ENCODE peak calls at places on chromosomes 13 and 19, in eight cellular contexts. T is lower leg skin, X is body of pancreas, H is adrenal gland, Y is epithelial cell of proximal tubule, U is fibroblast of lung, F is upper lobe of left lung, B is lung. G is an unnamed sample.

GRCh38 chr19:48551437-48552302 is at the start of gene SULT2B1:
- DNase-seq in T (no peak), X (peak; percentile 76), H (no peak), Y (no peak), U (no peak), F (peak; percentile 86), B (peak; percentile 54), G (no peak)

GRCh38 chr19:32924200-32924599 is 47.6 kb downstream of the CEP89 start:
- DNase-seq in T (no peak), X (peak; percentile 8), H (peak; percentile 70), Y (no peak), U (peak; percentile 14), F (no peak), B (no peak), G (no peak)

GRCh38 chr13:100300213-100300612 is 211.3 kb downstream of the PCCA start:
- DNase-seq in T (no peak), X (no peak), H (no peak), Y (no peak), U (no peak), F (no peak), B (no peak), G (no peak)

GRCh38 chr13:27135023-27135422 is 36.6 kb downstream of the USP12 start:
- DNase-seq in T (no peak), X (no peak), H (no peak), Y (no peak), U (no peak), F (no peak), B (no peak), G (no peak)

GRCh38 chr13:26660185-26660584 is 100.4 kb downstream of the GPR12 start:
- DNase-seq in T (no peak), X (no peak), H (no peak), Y (no peak), U (no peak), F (no peak), B (no peak), G (no peak)

GRCh38 chr13:46207828-46208227 is 3.9 kb upstream of the LRRC63 start:
- DNase-seq in T (no peak), X (no peak), H (no peak), Y (no peak), U (no peak), F (no peak), B (no peak), G (no peak)

GRCh38 chr13:47326061-47326460 is 429.2 kb upstream of the HTR2A start:
- DNase-seq in T (no peak), X (no peak), H (no peak), Y (no peak), U (peak; percentile 40), F (no peak), B (no peak), G (no peak)

GRCh38 chr13:101092985-101093384 is 323.3 kb downstream of the NALCN start:
- DNase-seq in T (no peak), X (no peak), H (no peak), Y (no peak), U (no peak), F (no peak), B (no peak), G (peak; percentile 39)

GRCh38 chr13:111117289-111117688 is 2.2 kb downstream of the ARHGEF7 start:
- DNase-seq in T (no peak), X (no peak), H (no peak), Y (no peak), U (no peak), F (no peak), B (no peak), G (no peak)

GRCh38 chr13:86095351-86095750 is 296.1 kb upstream of the SLITRK6 start:
- DNase-seq in T (no peak), X (no peak), H (no peak), Y (no peak), U (no peak), F (no peak), B (no peak), G (no peak)

GRCh38 chr13:43058318-43058674 is 34.9 kb downstream of the DNAJC15 start:
- DNase-seq in T (no peak), X (no peak), H (no peak), Y (no peak), U (peak; percentile 69), F (no peak), B (no peak), G (no peak)

GRCh38 chr19:35592226-35592625 is 6.3 kb downstream of the PMIS2 start:
- DNase-seq in T (no peak), X (peak; percentile 80), H (peak; percentile 33), Y (no peak), U (peak; percentile 16), F (no peak), B (no peak), G (peak; percentile 13)

GRCh38 chr13:42740753-42741152 is 40.6 kb upstream of the FAM216B start:
- DNase-seq in T (no peak), X (peak; percentile 66), H (peak; percentile 27), Y (no peak), U (no peak), F (no peak), B (peak; percentile 54), G (no peak)

GRCh38 chr19:8412783-8413592 is at the start of gene MARCHF2:
- DNase-seq in T (peak; percentile 99), X (peak; percentile 98), H (peak; percentile 97), Y (peak; percentile 35), U (peak; percentile 93), F (peak; percentile 99), B (peak; percentile 94), G (peak; percentile 83)

GRCh38 chr13:77519808-77520207 is 15.7 kb upstream of the SCEL start:
- DNase-seq in T (no peak), X (no peak), H (no peak), Y (no peak), U (peak; percentile 26), F (no peak), B (no peak), G (no peak)

GRCh38 chr19:5579286-5579685 is 11.5 kb upstream of the TINCR start:
- DNase-seq in T (no peak), X (no peak), H (no peak), Y (no peak), U (no peak), F (no peak), B (no peak), G (no peak)

GRCh38 chr19:5575553-5575952 is 7.8 kb upstream of the TINCR start:
- DNase-seq in T (no peak), X (no peak), H (no peak), Y (no peak), U (no peak), F (no peak), B (no peak), G (no peak)

GRCh38 chr19:5580116-5580515 is 12.4 kb upstream of the TINCR start:
- DNase-seq in T (no peak), X (no peak), H (no peak), Y (no peak), U (no peak), F (no peak), B (no peak), G (no peak)

GRCh38 chr19:5579697-5580096 is 11.9 kb upstream of the TINCR start:
- DNase-seq in T (no peak), X (no peak), H (no peak), Y (no peak), U (no peak), F (no peak), B (no peak), G (no peak)

DNA sequence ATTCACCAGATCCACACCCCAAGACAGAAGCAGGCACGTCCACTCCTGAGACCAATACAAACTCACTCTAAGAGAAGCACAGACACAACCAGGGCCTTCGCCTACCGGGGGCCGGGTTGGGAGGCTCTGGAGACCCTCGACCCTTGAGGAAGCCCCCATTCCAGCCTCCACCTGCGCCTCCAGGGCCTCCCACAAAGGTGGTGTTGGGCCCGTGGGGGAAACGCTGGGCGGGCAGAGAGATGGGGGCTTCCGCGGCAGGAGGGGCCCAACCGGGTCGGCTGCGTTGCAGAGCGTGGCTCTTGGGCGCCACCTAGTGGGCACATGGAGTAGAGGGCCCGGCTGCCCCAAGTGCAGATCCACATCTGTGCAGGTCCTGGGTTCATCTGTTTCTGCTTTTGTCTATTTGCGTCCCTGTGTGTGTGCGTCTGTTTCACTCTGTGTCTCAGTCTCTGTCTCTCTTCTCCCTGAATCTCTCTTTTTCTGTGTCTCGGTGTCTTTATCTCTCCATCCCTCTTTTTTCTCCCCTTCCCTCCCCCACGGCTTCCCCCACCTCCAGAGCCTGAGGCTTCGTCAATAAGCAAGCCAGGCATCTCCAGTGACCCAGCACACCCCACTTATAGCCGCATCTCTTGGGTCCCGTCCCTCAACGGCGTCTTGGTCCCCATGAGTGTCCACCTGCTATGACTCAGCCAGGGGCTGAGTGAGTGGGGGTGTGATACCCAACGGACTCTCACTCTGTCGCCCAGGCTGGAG is 10.5 kb upstream of the TINCR start:
- DNase-seq in T (peak; percentile 95), X (peak; percentile 63), H (peak; percentile 64), Y (no peak), U (no peak), F (peak; percentile 89), B (peak; percentile 63), G (no peak)
- H3K4me3 ChIP-seq in T (no peak overlapping the region), X (no peak overlapping the region), H (no peak overlapping the region), Y (no peak overlapping the region), U (peak overlapping the region; percentile 27), F (peak overlapping the region; percentile 30), B (no peak overlapping the region), G (no peak overlapping the region)

GRCh38 chr19:16527971-16528521 is 14.2 kb downstream of the CHERP start:
- DNase-seq in T (no peak), X (peak; percentile 23), H (no peak), Y (no peak), U (no peak), F (peak; percentile 64), B (no peak), G (no peak)
- TF ChIP-seq CTCF in T (no peak), X (peak; percentile 34), H (peak; percentile 14), Y (peak; percentile 61), U (peak; percentile 64), F (no peak), B (no peak), G (peak; percentile 63)

GRCh38 chr19:4174895-4175668 is 7.3 kb downstream of the SIRT6 start:
- DNase-seq in T (no peak), X (no peak), H (no peak), Y (no peak), U (no peak), F (peak; percentile 71), B (no peak), G (no peak)

GRCh38 chr19:4173479-4174211 is 8.7 kb downstream of the SIRT6 start:
- DNase-seq in T (no peak), X (no peak), H (no peak), Y (no peak), U (no peak), F (no peak), B (no peak), G (no peak)

GRCh38 chr19:4174212-4174894 is 8.0 kb downstream of the SIRT6 start:
- DNase-seq in T (no peak), X (no peak), H (no peak), Y (no peak), U (no peak), F (no peak), B (no peak), G (no peak)

GRCh38 chr19:4171676-4172075 is 10.7 kb downstream of the SIRT6 start:
- DNase-seq in T (no peak), X (no peak), H (no peak), Y (no peak), U (no peak), F (peak; percentile 72), B (no peak), G (no peak)

GRCh38 chr19:4172861-4173473 is 9.4 kb downstream of the SIRT6 start:
- DNase-seq in T (no peak), X (peak; percentile 34), H (peak; percentile 77), Y (no peak), U (peak; percentile 30), F (peak; percentile 94), B (peak; percentile 41), G (no peak)
- H3K4me3 ChIP-seq in T (no peak overlapping the region), X (no peak overlapping the region), H (no peak overlapping the region), Y (no peak overlapping the region), U (no peak overlapping the region), F (no peak overlapping the region), B (no peak overlapping the region), G (no peak overlapping the region)

GRCh38 chr19:1624458-1624857 is 19.2 kb upstream of the UQCR11 start:
- DNase-seq in T (no peak), X (peak; percentile 46), H (no peak), Y (no peak), U (peak; percentile 43), F (no peak), B (peak; percentile 54), G (no peak)
- TF ChIP-seq CTCF in T (no peak), X (peak; percentile 44), H (peak; percentile 33), Y (peak; percentile 75), U (peak; percentile 82), F (peak; percentile 74), B (peak; percentile 47), G (peak; percentile 91)

G was measured in retinal pigment epithelial cell.